ENCODE peak calls at places on chromosome 15, in five cellular contexts. I is progenitor cell of endocrine pancreas, L is WERI-Rb-1, T is lower lobe of right lung, F is right lobe of liver. M is an unnamed sample.
A peak's percentile ranks its signal among the peaks of the same experiment; 100 is the strongest.

GRCh38 chr15:74378853-74379252 is 11.4 kb upstream of the CYP11A1 start:
- DNase-seq in I (no peak), L (no peak), T (no peak), F (no peak), M (no peak)

GRCh38 chr15:40266828-40267304 is 16.0 kb downstream of the ANKRD63 start:
- DNase-seq in I (no peak), L (no peak), T (peak; percentile 67), F (peak; percentile 60), M (no peak)

GRCh38 chr15:40960926-40961325 is 7.7 kb downstream of the CHAC1 start:
- DNase-seq in I (no peak), L (no peak), T (peak; percentile 82), F (no peak), M (no peak)

GRCh38 chr15:94666553-94666952 is 435.2 kb downstream of the MCTP2 start:
- DNase-seq in I (no peak), L (no peak), T (no peak), F (no peak), M (no peak)

GRCh38 chr15:75233504-75234190 is 24.5 kb upstream of the GOLGA6C start:
- DNase-seq in I (no peak), L (peak; percentile 2), T (no peak), F (no peak), M (no peak)

GRCh38 chr15:85504739-85505676 is 124.6 kb downstream of the AKAP13 start:
- DNase-seq in I (no peak), L (peak; percentile 53), T (no peak), F (no peak), M (peak; percentile 25)

GRCh38 chr15:69145694-69146492 is 14.5 kb upstream of the GLCE start:
- DNase-seq in I (no peak), L (no peak), T (no peak), F (no peak), M (peak; percentile 23)

GRCh38 chr15:50830477-50831354 is 65.2 kb upstream of the SPPL2A start:
- DNase-seq in I (no peak), L (no peak), T (no peak), F (no peak), M (no peak)

GRCh38 chr15:36831125-36831914 is 251.9 kb downstream of the CDIN1 start:
- DNase-seq in I (no peak), L (no peak), T (no peak), F (no peak), M (no peak)

GRCh38 chr15:70853855-70854668 is at the start of gene LARP6:
- DNase-seq in I (peak; percentile 58), L (peak; percentile 73), T (peak; percentile 46), F (peak; percentile 57), M (peak; percentile 84)

GRCh38 chr15:74793135-74794028 is 11.5 kb downstream of the CSK start:
- DNase-seq in I (no peak), L (no peak), T (no peak), F (no peak), M (no peak)

GRCh38 chr15:43253431-43254403 is 13.0 kb downstream of the TGM5 start:
- DNase-seq in I (no peak), L (no peak), T (no peak), F (peak; percentile 52), M (no peak)

GRCh38 chr15:99430881-99431401 is 134.8 kb upstream of the MEF2A start:
- DNase-seq in I (no peak), L (no peak), T (peak; percentile 39), F (no peak), M (no peak)

GRCh38 chr15:47027322-47027946 is 689.9 kb upstream of the SEMA6D start:
- DNase-seq in I (no peak), L (peak; percentile 9), T (no peak), F (no peak), M (no peak)
- TF ChIP-seq CTCF in I (no peak), L (peak; percentile 32), T (no peak), F (no peak), M (no peak)

DNA sequence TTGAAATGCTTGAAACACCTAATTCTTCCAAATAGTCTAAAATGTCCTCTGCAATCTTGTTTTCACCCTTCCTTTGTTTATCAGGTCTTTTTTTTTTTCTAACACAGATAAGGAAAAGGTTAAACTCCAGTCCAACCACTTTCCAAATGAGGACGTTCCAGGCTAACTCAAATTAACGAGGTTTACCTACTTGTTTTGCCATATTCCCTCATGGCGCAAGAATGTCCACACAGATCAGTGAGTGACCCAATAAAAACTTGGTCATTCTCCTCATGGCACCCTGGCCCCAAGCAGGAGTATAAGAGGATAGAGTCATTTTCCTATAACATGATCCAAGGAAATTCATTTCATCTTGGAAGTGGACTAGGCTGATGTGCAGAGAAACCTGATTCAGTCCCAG is 6.6 kb upstream of the LIPC start:
- DNase-seq in I (no peak), L (no peak), T (no peak), F (no peak), M (no peak)
- TF ChIP-seq CTCF in I (no peak), L (no peak), T (no peak), F (no peak), M (no peak)

DNA sequence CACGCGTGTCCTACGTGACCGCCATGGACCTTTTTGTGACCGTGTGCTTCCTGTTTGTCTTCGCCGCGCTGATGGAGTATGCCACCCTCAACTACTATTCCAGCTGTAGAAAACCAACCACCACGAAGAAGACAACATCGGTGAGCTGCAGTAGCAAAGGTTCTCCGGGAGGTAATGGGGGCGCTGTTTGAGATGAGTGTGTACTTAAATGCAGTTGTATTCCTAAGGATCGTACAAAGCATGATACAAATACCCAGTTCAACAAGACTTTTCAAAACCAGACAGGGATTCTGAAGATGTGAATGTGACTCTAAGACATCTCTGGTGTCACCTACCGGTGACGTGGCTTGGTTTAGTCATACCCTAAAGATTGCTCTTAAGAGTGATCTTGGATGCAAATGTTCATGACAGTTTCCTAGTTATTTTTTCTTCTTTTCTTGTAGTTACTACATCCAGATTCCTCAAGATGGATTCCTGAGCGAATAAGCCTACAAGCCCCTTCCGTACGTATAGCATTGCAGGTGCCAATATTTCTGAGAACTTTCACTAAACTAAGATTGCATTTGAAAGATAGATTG is 556.6 kb downstream of the GABRG3 start:
- DNase-seq in I (no peak), L (no peak), T (no peak), F (no peak), M (no peak)
- TF ChIP-seq CTCF in I (peak; percentile 34), L (peak; percentile 25), T (no peak), F (no peak), M (peak; percentile 27)

DNA sequence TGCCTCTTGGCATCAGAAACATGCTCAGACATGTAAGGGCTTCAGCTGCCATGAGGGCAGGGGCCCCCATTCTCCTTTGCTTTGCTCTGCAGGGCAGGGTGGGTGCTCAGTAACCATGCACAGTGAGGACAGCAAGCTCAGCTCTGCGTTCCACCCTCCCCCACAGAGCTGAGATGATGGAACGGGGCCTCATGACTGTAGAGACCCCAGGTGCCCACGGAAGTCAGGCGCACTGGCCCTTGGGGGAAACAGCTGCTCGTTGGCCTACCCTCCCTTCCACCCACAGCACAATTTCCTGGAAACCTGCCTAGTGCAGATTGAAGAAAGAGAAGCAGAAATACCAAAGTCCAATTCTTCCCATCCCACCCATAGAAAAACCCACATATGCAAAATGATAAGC is 10.5 kb downstream of the CTXND1 start:
- DNase-seq in I (no peak), L (no peak), T (no peak), F (no peak), M (no peak)
- TF ChIP-seq CTCF in I (no peak), L (no peak), T (no peak), F (no peak), M (no peak)

GRCh38 chr15:48964898-48965297 is 1.2 kb upstream of the SHC4 start:
- DNase-seq in I (no peak), L (no peak), T (no peak), F (no peak), M (no peak)

GRCh38 chr15:48968066-48968465 is 4.3 kb upstream of the SHC4 start:
- DNase-seq in I (no peak), L (no peak), T (no peak), F (no peak), M (no peak)

GRCh38 chr15:48966595-48967301 is 3.0 kb upstream of the SHC4 start:
- DNase-seq in I (no peak), L (no peak), T (no peak), F (no peak), M (no peak)

GRCh38 chr15:48967336-48967735 is 3.6 kb upstream of the SHC4 start:
- DNase-seq in I (no peak), L (no peak), T (no peak), F (no peak), M (no peak)

DNA sequence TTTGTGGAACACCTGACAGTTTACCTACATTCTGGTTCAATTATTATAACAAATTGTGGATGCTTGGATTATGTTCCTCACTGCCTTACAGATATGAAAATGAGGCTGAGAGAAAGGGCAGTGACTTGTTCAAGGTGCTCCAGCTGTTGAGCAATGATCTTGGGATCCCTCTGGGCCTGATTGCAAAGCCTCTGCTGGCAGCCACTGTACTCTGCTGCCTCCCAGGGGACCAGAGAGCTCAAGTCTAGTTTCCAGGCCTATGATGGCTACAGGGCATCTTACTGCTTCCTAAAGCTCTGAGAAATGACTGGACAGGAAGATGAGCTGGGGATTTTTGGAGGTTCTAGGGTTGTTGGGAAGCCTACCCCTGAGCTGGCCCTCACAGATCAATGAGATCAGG is 2.3 kb upstream of the SHC4 start:
- DNase-seq in I (no peak), L (peak; percentile 47), T (no peak), F (no peak), M (no peak)
- TF ChIP-seq CTCF in I (no peak), L (peak; percentile 61), T (no peak), F (no peak), M (no peak)

GRCh38 chr15:63504247-63504978 is at the start of gene USP3:
- DNase-seq in I (peak; percentile 96), L (peak; percentile 93), T (peak; percentile 96), F (peak; percentile 95), M (peak; percentile 94)
- TF ChIP-seq CTCF in I (peak; percentile 47), L (peak; percentile 32), T (peak; percentile 61), F (peak; percentile 34), M (peak; percentile 38)

GRCh38 chr15:89129123-89129815 is 41.0 kb downstream of the ABHD2 start:
- DNase-seq in I (no peak), L (peak; percentile 57), T (peak; percentile 65), F (peak; percentile 64), M (peak; percentile 70)

GRCh38 chr15:89129816-89130134 is 41.5 kb downstream of the ABHD2 start:
- DNase-seq in I (no peak), L (no peak), T (no peak), F (no peak), M (no peak)

GRCh38 chr15:89130194-89130593 is 41.9 kb downstream of the ABHD2 start:
- DNase-seq in I (no peak), L (no peak), T (no peak), F (no peak), M (no peak)

GRCh38 chr15:89136084-89136806 is 48.0 kb downstream of the ABHD2 start:
- DNase-seq in I (no peak), L (no peak), T (no peak), F (no peak), M (no peak)

DNA sequence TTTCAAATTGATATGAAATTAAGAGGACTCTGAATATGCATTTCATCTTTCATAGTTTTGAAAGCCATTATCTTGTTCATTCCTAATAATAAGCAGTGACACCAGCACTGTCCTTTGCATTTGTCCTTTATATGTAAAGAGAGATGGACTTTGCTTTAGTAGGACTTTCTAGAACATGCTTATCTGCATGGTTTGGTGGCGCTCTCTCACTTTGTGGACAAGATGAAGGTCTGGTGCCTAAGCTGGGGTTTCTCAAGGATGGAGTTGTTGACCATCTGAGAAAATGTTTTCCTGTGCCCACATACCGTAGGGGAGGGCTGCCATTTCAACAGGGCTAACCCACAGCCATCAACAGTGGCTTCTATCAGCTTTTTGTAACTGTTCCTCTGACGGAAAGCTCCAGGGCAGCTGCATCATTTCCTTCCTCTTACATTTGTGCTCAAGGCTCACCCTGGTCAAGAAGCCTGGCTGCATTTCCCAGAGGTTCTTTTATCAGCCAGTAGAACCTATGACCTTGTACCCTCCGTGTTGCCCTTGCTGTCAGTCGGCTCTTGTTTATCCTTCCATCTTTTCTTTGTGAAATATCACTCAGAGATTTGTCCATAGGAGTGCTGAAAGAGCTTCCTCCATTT is 44.5 kb downstream of the ABHD2 start:
- DNase-seq in I (no peak), L (no peak), T (no peak), F (no peak), M (no peak)
- TF ChIP-seq CTCF in I (no peak), L (no peak), T (no peak), F (no peak), M (no peak)

M was measured in nephron progenitor cell.